ENCODE peak calls at places on chromosomes 4 and X, in four cellular contexts. P, I, R and Q are unnamed samples.

GRCh38 chrX:46294234-46294633 is 251.0 kb downstream of the ZNF674 start:
- DNase-seq in P (no peak), I (no peak), R (no peak), Q (no peak)

GRCh38 chr4:153488006-153488718 is 22.0 kb downstream of the TMEM131L start:
- DNase-seq in P (peak; percentile 28), I (no peak), R (no peak), Q (no peak)

GRCh38 chrX:78366576-78366975 is 39.2 kb upstream of the CYSLTR1 start:
- DNase-seq in P (no peak), I (no peak), R (no peak), Q (no peak)

GRCh38 chr4:148258526-148258925 is 183.7 kb downstream of the NR3C2 start:
- DNase-seq in P (no peak), I (no peak), R (no peak), Q (no peak)

GRCh38 chr4:1246111-1246881 is 2.6 kb downstream of the CTBP1 start:
- DNase-seq in P (no peak), I (no peak), R (no peak), Q (no peak)

GRCh38 chr4:68498413-68499007 is 51.2 kb downstream of the TMPRSS11E start:
- DNase-seq in P (peak; percentile 63), I (peak; percentile 78), R (peak; percentile 45), Q (peak; percentile 42)

GRCh38 chrX:314049-314448 is 4.5 kb downstream of the GTPBP6 start:
- DNase-seq in P (no peak), I (no peak), R (no peak), Q (no peak)

GRCh38 chr4:105992641-105993305 is 97.5 kb downstream of the NPNT start:
- DNase-seq in P (no peak), I (no peak), R (no peak), Q (no peak)

GRCh38 chr4:138224614-138225013 is 17.5 kb downstream of the SLC7A11 start:
- DNase-seq in P (no peak), I (no peak), R (no peak), Q (no peak)

GRCh38 chr4:110640608-110641007 is 17.7 kb upstream of the PITX2 start:
- DNase-seq in P (no peak), I (peak; percentile 5), R (no peak), Q (no peak)

GRCh38 chr4:110637408-110638131 is 14.7 kb upstream of the PITX2 start:
- DNase-seq in P (no peak), I (no peak), R (peak; percentile 34), Q (no peak)

GRCh38 chr4:110641218-110641617 is 18.3 kb upstream of the PITX2 start:
- DNase-seq in P (no peak), I (no peak), R (no peak), Q (no peak)

GRCh38 chr4:110638347-110638746 is 15.5 kb upstream of the PITX2 start:
- DNase-seq in P (no peak), I (no peak), R (no peak), Q (no peak)

DNA sequence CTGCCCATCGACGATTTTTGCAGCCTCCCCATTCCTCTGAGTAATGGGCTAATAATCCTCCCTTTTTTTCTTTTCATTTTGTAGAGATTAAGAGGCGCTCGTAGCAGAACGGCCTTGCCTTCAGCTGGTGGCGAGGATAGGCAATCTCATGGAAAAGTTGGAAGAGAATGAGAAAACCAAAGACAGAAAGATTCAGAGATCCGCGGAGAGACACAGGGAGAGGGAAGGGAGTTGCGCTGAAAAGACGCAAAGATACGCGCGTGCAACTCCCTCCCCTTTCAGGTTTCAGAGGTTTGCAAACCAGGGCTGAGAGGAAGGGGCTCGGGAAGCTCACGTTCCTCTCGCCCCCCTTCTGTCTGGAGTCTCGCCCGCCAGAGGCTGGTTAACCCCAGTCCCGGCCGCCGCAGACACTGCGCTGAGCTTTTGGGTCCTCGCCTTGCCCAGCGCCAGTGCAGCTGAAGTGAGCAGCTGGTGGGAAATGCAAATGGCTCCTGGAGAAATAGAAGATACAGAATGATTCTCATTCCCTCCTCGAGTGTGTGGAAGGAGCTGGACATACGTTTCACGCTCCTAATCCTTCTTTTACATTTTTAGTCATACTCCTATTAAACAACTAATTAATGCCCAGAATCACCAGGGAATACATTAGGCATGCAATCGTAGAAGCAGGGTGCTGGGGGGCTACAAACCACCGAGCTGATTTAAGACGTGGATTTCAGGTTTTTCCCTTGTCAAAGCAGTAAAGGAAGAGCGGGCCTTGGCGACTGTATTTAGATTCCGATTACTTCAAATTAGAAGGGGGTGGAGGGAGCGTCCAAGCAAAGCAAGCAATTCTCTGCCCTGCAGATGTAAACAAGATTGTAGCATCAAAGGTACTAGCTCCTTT is 16.6 kb upstream of the PITX2 start:
- DNase-seq in P (no peak), I (no peak), R (no peak), Q (no peak)
- TF ChIP-seq EZH2 in P (peak; percentile 61), I (no peak), R (no peak), Q (peak; percentile 65)

DNA sequence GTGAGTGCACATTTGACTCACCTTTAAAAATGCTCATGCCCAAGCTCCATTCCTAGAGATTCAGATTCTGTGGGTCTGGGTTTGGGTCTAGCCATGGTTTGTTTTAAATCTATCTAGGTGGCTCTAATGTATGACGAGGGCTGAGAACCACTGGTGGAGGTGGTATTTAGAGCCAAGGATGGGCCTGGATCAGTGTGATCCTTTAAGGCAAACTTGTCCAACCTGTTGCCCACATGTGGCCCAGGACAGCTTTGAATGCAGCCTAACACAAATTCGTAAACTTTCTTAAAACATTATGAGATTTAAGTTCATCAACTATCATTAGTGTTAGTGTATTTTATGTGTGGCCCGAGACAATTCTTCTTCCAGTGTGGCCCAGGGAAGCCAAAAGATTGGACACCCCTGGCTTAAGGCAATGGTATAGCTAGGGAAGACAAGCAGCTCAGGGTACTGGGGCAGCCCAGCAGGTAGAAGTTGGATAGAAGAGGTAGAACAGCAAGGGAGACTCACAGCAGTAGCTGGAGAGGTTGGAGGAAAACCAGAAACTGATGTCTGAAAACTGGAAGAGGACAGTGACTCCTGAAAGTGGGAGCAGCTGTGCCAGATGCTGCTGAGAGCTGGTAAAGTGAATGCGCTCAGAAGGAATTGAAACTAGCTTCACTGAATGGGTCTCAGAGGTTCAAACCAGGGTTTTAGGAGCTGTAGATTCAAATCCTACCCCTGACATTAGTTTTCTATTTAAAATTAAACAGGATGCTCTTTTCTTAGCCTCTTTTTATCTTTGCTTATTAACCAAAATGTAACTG is 18.2 kb downstream of the ADD1 start:
- DNase-seq in P (no peak), I (no peak), R (no peak), Q (no peak)
- H3K27ac ChIP-seq in P (no peak overlapping the region), I (peak overlapping the region; percentile 63), R (no peak overlapping the region), Q (no peak overlapping the region)

DNA sequence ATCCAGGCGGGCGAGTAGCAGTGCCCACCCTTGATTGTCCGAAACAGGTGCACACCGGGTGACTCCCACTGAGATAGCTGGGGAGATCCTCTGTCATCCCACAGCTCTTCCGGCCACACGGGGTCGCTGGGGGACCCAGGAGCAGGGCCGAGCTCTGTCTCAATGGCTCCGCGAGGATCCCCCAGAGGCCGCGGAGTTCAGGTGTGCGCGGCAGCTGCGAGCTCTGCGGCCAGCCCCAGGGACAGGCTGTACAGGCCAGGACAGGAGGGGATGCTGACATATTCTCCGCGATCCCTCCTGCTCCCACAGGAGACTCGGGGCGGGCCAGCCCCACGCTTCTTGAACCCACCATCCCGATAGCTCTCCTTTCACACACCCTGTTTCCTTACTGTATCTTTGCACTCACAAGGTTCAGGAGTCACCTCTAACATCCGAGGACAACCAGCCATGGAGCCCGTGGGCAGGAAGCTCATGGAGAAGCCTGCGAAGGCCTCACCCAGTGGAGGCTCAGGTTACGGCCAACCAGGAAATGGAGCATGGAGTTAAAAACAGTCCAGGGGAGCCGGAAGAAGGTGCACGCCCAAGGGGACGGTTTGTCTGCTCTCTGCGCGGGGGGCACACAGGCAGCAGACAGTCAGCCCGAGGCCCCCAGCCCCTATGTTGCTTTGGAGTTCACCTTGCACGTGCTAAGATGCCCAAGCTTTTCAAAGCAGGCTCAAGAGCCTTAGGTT is 77.9 kb upstream of the AMELX start:
- DNase-seq in P (no peak), I (no peak), R (no peak), Q (no peak)
- TF ChIP-seq CTCF in P (no peak), I (no peak), R (no peak), Q (no peak)

DNA sequence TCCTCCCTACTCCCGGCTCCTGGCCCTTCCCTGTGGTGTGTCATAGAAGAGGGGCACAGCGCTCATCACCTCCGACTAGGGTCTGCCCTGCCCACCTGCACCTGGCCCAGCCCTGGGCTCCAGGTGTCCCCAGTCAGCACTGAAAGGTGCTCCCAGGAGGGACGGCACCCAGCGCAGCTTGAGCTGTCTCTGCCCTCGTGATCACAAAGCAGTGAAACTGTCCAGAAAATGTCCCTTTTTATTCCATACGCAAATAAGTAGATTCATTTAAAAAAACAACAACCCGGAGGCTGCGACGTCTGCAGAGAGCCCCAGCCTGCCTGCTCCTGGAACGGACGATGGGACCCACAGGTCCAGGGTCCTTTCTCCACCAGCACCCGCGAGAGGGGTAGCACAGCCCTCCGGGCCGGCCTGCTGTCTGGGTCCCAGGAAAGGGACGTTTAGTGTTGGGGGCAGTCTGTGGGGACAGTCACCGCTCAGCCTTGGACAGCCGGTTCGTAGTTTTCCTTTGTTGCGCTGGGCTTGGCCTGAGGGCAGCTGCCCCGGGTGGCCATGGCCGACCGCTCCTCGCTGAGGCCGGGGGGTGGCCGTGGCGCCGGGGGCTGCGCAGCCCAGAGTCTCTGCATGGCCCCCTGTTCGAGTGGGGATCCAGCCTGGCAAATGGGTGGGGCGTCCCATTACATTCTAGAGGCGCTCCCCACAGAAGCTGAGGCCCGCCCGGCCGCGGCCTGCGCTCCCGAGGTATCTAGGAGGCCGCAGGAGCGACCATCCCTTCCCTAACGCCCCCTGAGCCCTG is 4.6 kb downstream of the HMX1 start:
- DNase-seq in P (no peak), I (no peak), R (no peak), Q (no peak)
- TF ChIP-seq EZH2 in P (no peak), I (peak; percentile 78), R (peak; percentile 98), Q (peak; percentile 46)

DNA sequence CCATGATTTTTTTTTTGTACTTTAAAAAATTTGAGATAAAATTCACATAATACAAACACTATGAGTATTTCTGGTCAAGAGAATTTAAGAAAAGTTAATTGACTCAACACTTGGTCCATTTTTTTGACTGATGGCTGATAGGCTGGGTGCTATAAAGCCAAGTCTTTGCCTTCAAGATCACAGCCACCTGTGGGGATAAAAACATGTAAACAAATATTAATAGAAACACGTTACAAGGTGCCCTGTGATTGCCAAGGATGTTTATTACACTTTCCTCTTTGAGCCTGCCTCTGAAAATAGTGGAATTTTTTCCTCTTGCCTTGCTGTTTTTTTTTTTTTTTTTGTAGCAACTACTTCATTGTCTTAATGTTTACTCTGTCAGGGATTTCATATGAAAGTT is 63.3 kb downstream of the FHIP1A start:
- DNase-seq in P (no peak), I (no peak), R (no peak), Q (no peak)
- H3K27ac ChIP-seq in P (no peak overlapping the region), I (no peak overlapping the region), R (no peak overlapping the region), Q (no peak overlapping the region)